ENCODE peak calls at places on chromosomes 12 and 14, in five cellular contexts. X is ovary, U is glutamatergic neuron, W is brain microvascular endothelial cell, E is heart left ventricle. Q is an unnamed sample.

GRCh38 chr12:3101309-3102022 is 24.3 kb downstream of the TSPAN9 start:
- DNase-seq in X (no peak), U (no peak), W (no peak), E (no peak), Q (peak; percentile 64)

GRCh38 chr14:22973217-22974032 is 8.9 kb downstream of the AJUBA start:
- DNase-seq in X (no peak), U (peak; percentile 49), W (peak; percentile 57), E (peak; percentile 43), Q (peak; percentile 62)

GRCh38 chr14:101101456-101102056 is 198.0 kb upstream of the RTL1 start:
- DNase-seq in X (no peak), U (no peak), W (no peak), E (no peak), Q (peak; percentile 81)

GRCh38 chr12:2384533-2385328 is 331.9 kb downstream of the CACNA1C start:
- DNase-seq in X (no peak), U (no peak), W (peak; percentile 51), E (peak; percentile 53), Q (no peak)

GRCh38 chr12:71636704-71637115 is 26.9 kb downstream of the ZFC3H1 start:
- DNase-seq in X (no peak), U (no peak), W (peak; percentile 35), E (no peak), Q (peak; percentile 72)

GRCh38 chr14:103625361-103626095 is 3.5 kb upstream of the KLC1 start:
- DNase-seq in X (no peak), U (no peak), W (no peak), E (no peak), Q (no peak)

GRCh38 chr12:27163048-27163715 is 80.8 kb upstream of the C12orf71 start:
- DNase-seq in X (no peak), U (no peak), W (peak; percentile 46), E (no peak), Q (peak; percentile 82)

GRCh38 chr12:966715-967114 is 17.2 kb upstream of the RAD52 start:
- DNase-seq in X (no peak), U (no peak), W (no peak), E (no peak), Q (no peak)

GRCh38 chr14:101506211-101506920 is 54.9 kb upstream of the DIO3 start:
- DNase-seq in X (peak; percentile 25), U (peak; percentile 10), W (no peak), E (peak; percentile 10), Q (no peak)

GRCh38 chr12:19248929-19249602 is 119.5 kb downstream of the PLEKHA5 start:
- DNase-seq in X (no peak), U (no peak), W (peak; percentile 17), E (no peak), Q (peak; percentile 40)

GRCh38 chr12:95674088-95674595 is 116.4 kb downstream of the NTN4 start:
- DNase-seq in X (no peak), U (no peak), W (no peak), E (no peak), Q (no peak)

GRCh38 chr12:24462946-24463345 is 486.0 kb downstream of the BCAT1 start:
- DNase-seq in X (no peak), U (no peak), W (no peak), E (no peak), Q (no peak)

GRCh38 chr12:30138483-30138882 is 354.7 kb upstream of the TMTC1 start:
- DNase-seq in X (no peak), U (no peak), W (peak; percentile 89), E (no peak), Q (no peak)

GRCh38 chr12:47714823-47715386 is 9.1 kb upstream of the RPAP3 start:
- DNase-seq in X (no peak), U (no peak), W (no peak), E (no peak), Q (no peak)

GRCh38 chr12:112167031-112167461 is 41.7 kb downstream of the TRAFD1 start:
- DNase-seq in X (no peak), U (no peak), W (no peak), E (no peak), Q (no peak)

GRCh38 chr14:96038920-96039632 is at the start of gene C14orf132:
- DNase-seq in X (peak; percentile 67), U (peak; percentile 83), W (peak; percentile 46), E (peak; percentile 71), Q (peak; percentile 15)

GRCh38 chr12:9319842-9320173 is 111.6 kb upstream of the PZP start:
- DNase-seq in X (no peak), U (no peak), W (no peak), E (no peak), Q (peak; percentile 94)

GRCh38 chr14:74653386-74654138 is 41.5 kb upstream of the LTBP2 start:
- DNase-seq in X (no peak), U (no peak), W (no peak), E (no peak), Q (no peak)

GRCh38 chr14:75430526-75430925 is 2.7 kb downstream of the JDP2 start:
- DNase-seq in X (peak; percentile 66), U (no peak), W (no peak), E (no peak), Q (no peak)

GRCh38 chr12:92462049-92462448 is 240.7 kb upstream of the PLEKHG7 start:
- DNase-seq in X (no peak), U (no peak), W (peak; percentile 37), E (no peak), Q (no peak)

GRCh38 chr14:71235865-71236264 is 328.6 kb downstream of the PCNX1 start:
- DNase-seq in X (no peak), U (no peak), W (no peak), E (peak; percentile 40), Q (no peak)

GRCh38 chr12:4984344-4984743 is 59.3 kb upstream of the KCNA5 start:
- DNase-seq in X (no peak), U (no peak), W (no peak), E (no peak), Q (no peak)

GRCh38 chr14:49882826-49883694 is 9.8 kb upstream of the ARF6 start:
- DNase-seq in X (no peak), U (no peak), W (peak; percentile 55), E (no peak), Q (peak; percentile 74)

GRCh38 chr12:26845984-26846383 is 13.0 kb upstream of the ITPR2 start:
- DNase-seq in X (no peak), U (no peak), W (peak; percentile 83), E (no peak), Q (peak; percentile 59)

GRCh38 chr12:106551410-106551809 is 31.4 kb upstream of the RFX4 start:
- DNase-seq in X (no peak), U (no peak), W (no peak), E (no peak), Q (no peak)

GRCh38 chr12:106226884-106227640 is 20.8 kb downstream of the CKAP4 start:
- DNase-seq in X (no peak), U (no peak), W (peak; percentile 48), E (peak; percentile 25), Q (peak; percentile 76)

GRCh38 chr12:49489720-49490119 is 49.1 kb upstream of the KCNH3 start:
- DNase-seq in X (no peak), U (no peak), W (peak; percentile 92), E (no peak), Q (peak; percentile 97)

GRCh38 chr12:70920251-70920851 is at the start of gene PTPRR:
- DNase-seq in X (peak; percentile 29), U (peak; percentile 82), W (no peak), E (no peak), Q (no peak)

GRCh38 chr14:51327376-51327775 is 87.3 kb downstream of the TMX1 start:
- DNase-seq in X (no peak), U (no peak), W (no peak), E (no peak), Q (peak; percentile 33)

DNA sequence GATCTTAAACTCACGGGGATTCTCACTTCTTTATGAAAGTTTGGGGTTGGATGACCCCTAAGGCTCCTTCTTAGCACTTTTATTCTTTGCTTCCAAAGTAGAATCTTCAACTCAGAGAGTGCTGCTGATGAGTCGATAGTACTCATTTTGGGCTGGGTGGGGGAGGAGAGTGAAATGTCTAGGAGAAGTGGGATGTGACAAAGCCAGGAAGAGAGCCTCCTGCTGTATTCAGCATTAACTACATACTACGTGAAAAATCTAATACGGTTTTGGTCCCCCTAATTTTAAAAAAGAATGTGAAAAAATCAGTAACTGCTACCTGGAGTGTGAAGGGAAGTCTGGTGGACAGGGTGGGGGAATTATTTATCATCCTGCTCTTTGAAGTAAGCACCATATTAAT is 148.3 kb downstream of the SAMD4A start:
- DNase-seq in X (no peak), U (no peak), W (peak; percentile 18), E (no peak), Q (peak; percentile 55)
- TF ChIP-seq CTCF in X (no peak), U (no peak), W (peak; percentile 41), E (no peak), Q (no peak)

DNA sequence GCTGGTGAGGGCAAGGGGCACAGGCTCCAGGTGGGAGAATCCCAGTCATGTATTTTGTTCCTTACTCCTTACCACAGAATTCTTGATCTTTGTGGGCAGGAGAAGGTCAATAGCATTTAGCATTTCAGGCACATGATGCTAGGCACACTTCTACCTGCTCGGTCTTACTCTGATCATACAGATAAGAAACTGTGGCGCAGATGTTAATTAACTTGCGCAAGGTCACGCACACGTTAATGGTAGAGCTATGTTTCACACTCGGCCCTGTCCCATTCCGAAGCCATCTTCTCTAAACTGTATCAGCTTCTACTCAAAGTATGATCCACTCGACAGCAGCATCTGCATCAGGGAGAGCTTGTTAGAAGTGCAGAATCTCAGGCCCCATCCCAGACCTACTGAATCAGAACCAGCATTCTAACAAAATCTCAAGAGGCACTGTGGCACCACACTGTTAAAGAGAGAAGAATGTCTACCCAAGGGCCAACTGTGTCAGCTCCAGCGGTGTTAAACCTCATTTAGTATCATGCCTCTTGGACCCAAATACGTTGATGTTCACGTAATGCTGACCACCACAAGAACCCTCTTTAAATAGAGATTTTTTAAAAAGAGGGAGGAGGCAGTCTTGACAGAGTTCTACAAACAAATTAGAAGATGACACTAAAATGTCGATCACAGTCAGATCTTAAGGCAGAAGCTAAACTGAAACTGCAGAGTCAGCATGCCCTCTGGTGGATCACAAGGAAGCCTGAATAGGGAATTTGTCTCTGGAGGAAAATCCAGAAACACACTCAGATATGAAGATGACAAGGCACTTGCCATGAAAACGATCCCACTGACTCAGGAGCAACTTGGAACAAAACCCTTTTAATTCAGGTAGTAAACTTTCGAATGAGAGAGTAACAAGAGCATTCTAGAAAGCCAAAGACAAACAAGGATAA is 7.3 kb downstream of the STXBP6 start:
- DNase-seq in X (no peak), U (no peak), W (peak; percentile 17), E (peak; percentile 28), Q (no peak)
- TF ChIP-seq CTCF in X (no peak), U (no peak), W (peak; percentile 72), E (peak; percentile 15), Q (peak; percentile 10)

DNA sequence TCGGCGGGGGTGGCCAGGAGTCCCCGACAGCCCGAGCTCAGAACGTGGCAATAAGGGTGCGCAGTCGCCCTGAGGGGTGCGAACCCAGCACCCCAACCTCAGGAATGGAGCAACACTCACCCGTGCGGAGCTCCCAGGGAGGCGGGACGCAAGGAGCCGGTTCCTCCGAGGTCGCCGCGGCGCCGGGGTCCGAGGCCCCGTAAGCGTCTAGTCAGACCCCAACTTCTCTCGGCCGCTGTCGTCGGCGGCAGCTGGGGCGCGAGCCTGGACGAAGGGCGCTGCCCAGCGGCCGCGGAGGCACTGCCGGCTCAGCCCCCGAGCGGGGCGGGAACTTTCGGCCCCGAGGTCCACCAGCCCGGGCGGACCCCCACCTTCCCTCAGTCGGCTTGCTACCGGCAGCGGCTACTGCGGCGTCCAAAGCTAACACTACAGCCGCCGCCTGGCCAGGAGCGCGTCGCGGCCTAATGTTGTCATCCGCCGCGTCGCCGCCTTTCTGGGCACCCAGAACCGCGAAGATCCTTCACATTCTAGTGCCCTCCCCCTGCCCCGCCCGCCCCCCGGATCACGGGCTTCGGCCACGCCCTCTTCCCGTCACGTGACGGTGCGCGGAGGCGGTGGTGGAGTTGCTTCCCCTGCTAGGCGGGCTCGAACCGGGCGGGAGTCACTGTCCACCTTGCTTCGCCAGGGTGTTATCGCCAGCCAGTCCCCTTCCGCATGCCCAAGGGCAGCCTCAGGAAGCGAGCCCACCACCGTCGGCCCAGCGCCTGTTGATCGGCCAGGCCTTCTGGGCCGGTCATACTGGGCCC is at the start of gene OSBPL8:
- DNase-seq in X (peak; percentile 97), U (peak; percentile 97), W (peak; percentile 89), E (peak; percentile 97), Q (peak; percentile 72)
- TF ChIP-seq CTCF in X (peak; percentile 22), U (no peak), W (no peak), E (peak; percentile 11), Q (peak; percentile 19)

GRCh38 chr14:92328664-92329255 is 5.8 kb downstream of the SLC24A4 start:
- DNase-seq in X (no peak), U (no peak), W (no peak), E (no peak), Q (no peak)
- TF ChIP-seq CTCF in X (no peak), U (no peak), W (peak; percentile 4), E (no peak), Q (no peak)

Q was measured in bronchial epithelial cell.